ENCODE peak calls at places on chromosome 3, in ten cellular contexts. W is SJCRH30, X is heart left ventricle, Q is left ventricle myocardium inferior, D is right cardiac atrium, P is breast epithelium, B is SJSA1, N is Peyer's patch, K is SK-N-SH, G is body of pancreas. H is an unnamed sample. For H3K4me1, the result is how much of the 10 kb centered on the place peaks cover.

GRCh38 chr3:15778332-15778858 is 19.4 kb downstream of the ANKRD28 start:
- DNase-seq in N (no peak), B (no peak), P (no peak), W (no peak), D (no peak), G (no peak), Q (no peak), K (no peak), X (no peak), H (no peak)

GRCh38 chr3:96236499-96236898 is 577.9 kb upstream of the EPHA6 start:
- DNase-seq in B (no peak), N (no peak), D (no peak), G (no peak), K (no peak), X (no peak), Q (no peak), P (no peak), W (no peak), H (no peak)

GRCh38 chr3:140703496-140703895 is 25.6 kb downstream of the TRIM42 start:
- DNase-seq in G (no peak), B (no peak), D (no peak), K (no peak), W (no peak), X (no peak), P (no peak), Q (no peak), N (no peak), H (no peak)

GRCh38 chr3:11154036-11154952 is at the start of gene HRH1:
- DNase-seq in B (peak), G (no peak), P (no peak), K (peak), W (no peak), N (no peak), X (peak), Q (peak), D (peak), H (no peak)

GRCh38 chr3:195914648-195915473 is 6.5 kb upstream of the TNK2 start:
- DNase-seq in G (peak), Q (peak), K (peak), N (peak), X (peak), B (peak), W (peak), D (peak), P (peak), H (peak)

GRCh38 chr3:30684361-30684760 is 78.0 kb downstream of the TGFBR2 start:
- DNase-seq in K (no peak), X (no peak), D (no peak), P (no peak), W (no peak), N (no peak), Q (no peak), G (no peak), B (no peak), H (no peak)

GRCh38 chr3:185200639-185201038 is 47.8 kb upstream of the C3orf70 start:
- DNase-seq in K (no peak), Q (no peak), X (no peak), D (no peak), P (no peak), B (no peak), W (peak), N (no peak), G (no peak), H (no peak)

GRCh38 chr3:79125313-79125984 is 642.3 kb downstream of the ROBO1 start:
- DNase-seq in K (no peak), X (no peak), B (no peak), N (no peak), D (no peak), G (no peak), P (no peak), Q (no peak), W (no peak), H (no peak)

GRCh38 chr3:123048480-123049237 is 18.2 kb upstream of the PDIA5 start:
- DNase-seq in G (no peak), K (peak), B (no peak), X (no peak), P (no peak), N (no peak), Q (no peak), D (peak), W (no peak), H (no peak)

GRCh38 chr3:111541391-111541790 is 606 bp upstream of the CD96 start:
- DNase-seq in Q (no peak), N (no peak), W (no peak), P (no peak), G (no peak), K (no peak), D (no peak), B (no peak), X (no peak), H (no peak)

GRCh38 chr3:52333869-52334557 is 17.9 kb downstream of the DNAH1 start:
- DNase-seq in X (no peak), Q (no peak), N (no peak), D (no peak), B (no peak), G (no peak), K (no peak), P (no peak), W (no peak), H (no peak)

GRCh38 chr3:21654662-21655061 is 96.3 kb downstream of the ZNF385D start:
- DNase-seq in X (no peak), D (no peak), P (no peak), K (no peak), N (no peak), B (no peak), W (no peak), Q (no peak), G (no peak), H (no peak)

GRCh38 chr3:31652296-31652695 is 119.6 kb downstream of the STT3B start:
- DNase-seq in B (no peak), N (no peak), W (no peak), D (no peak), P (no peak), K (no peak), Q (no peak), G (no peak), X (no peak), H (no peak)

DNA sequence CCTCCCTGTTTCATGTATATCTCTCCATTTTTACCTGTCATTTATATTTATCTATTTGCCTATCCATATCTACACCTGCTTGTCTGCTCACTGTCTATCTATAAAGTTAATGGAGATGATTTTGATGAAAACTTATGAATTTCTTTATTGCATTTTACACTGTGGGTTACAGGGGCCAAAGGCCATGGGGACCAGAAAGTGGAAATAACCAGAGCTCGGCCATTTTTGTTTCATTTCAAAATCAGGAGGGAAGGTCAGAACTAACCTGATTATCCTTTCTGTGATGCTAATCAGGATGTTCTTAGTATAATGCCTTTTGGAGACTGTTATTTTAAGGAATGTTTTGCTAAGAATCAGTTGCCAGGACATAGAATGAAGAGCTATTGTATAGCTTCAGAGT is 147.2 kb downstream of the LPP start:
- DNase-seq in W (no peak), Q (no peak), G (no peak), K (no peak), B (no peak), D (no peak), X (no peak), P (no peak), N (no peak), H (no peak)
- H3K4me1 ChIP-seq in W (under half), Q (half or more), G (half or more), K (under half), B (under half), D (under half), X (under half), P (under half), N (under half), H (under half)

GRCh38 chr3:189641776-189642175 is 10.6 kb downstream of the TP63 start:
- DNase-seq in N (no peak), P (no peak), B (no peak), X (no peak), D (no peak), Q (no peak), G (no peak), K (no peak), W (no peak), H (no peak)

GRCh38 chr3:189652042-189652441 is 20.9 kb downstream of the TP63 start:
- DNase-seq in D (no peak), P (no peak), G (no peak), N (no peak), B (no peak), W (peak), K (peak), Q (no peak), X (no peak), H (no peak)

DNA sequence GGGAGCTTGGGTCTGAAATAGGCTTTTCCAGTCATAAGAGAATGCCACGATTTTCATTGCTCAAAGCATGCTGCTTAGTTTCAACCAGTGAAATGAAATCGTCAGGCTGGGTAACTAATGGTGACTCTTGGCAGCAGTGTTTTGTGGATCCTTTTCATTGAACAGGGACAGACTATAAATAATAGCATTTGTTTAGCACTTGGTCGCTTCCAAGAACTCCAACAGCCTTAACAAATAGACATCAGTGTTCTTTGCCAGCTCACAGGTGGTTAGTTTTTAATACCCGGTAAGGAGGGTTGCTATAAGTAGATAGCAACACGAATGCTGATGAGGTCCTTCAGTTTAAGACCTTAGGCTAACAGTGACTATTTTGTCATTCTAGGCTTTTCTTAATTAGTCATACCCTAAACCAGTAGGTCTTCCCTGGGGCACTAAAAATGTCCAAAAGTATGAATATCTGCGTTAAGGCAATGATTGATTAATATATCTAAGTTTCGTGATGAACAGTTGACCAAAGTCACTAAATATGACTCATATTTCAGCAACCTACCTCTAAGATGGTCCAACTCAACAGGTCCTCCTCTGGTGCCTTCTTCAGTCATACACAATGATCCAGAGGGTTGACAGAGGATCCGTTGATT is 15.8 kb downstream of the TP63 start:
- DNase-seq in W (no peak), N (no peak), G (no peak), Q (no peak), B (no peak), D (no peak), K (no peak), P (no peak), X (no peak), H (no peak)
- H3K27ac ChIP-seq in W (no peak), N (no peak), G (no peak), Q (no peak), B (no peak), D (no peak), K (no peak), P (no peak), X (no peak), H (no peak)

GRCh38 chr3:171439996-171440395 is 20.2 kb downstream of the TNIK start:
- DNase-seq in G (no peak), N (no peak), D (no peak), B (no peak), Q (no peak), W (no peak), K (no peak), P (no peak), X (no peak), H (no peak)

GRCh38 chr3:171443211-171443957 is 16.8 kb downstream of the TNIK start:
- DNase-seq in X (no peak), Q (no peak), P (no peak), N (no peak), W (no peak), K (no peak), G (no peak), D (no peak), B (no peak), H (no peak)

GRCh38 chr3:171442184-171442583 is 18.0 kb downstream of the TNIK start:
- DNase-seq in G (no peak), N (no peak), K (no peak), W (no peak), P (no peak), B (no peak), D (no peak), X (no peak), Q (no peak), H (no peak)

GRCh38 chr3:171444291-171444690 is 15.9 kb downstream of the TNIK start:
- DNase-seq in X (no peak), P (no peak), K (no peak), D (no peak), B (no peak), Q (no peak), G (no peak), W (no peak), N (no peak), H (no peak)

GRCh38 chr3:171441381-171441780 is 18.8 kb downstream of the TNIK start:
- DNase-seq in X (no peak), K (no peak), N (no peak), B (no peak), G (no peak), P (no peak), W (no peak), Q (no peak), D (no peak), H (no peak)
- H3K4me1 ChIP-seq in X (under half), K (under half), N (under half), B (under half), G (under half), P (under half), W (under half), Q (under half), D (under half), H (under half)

DNA sequence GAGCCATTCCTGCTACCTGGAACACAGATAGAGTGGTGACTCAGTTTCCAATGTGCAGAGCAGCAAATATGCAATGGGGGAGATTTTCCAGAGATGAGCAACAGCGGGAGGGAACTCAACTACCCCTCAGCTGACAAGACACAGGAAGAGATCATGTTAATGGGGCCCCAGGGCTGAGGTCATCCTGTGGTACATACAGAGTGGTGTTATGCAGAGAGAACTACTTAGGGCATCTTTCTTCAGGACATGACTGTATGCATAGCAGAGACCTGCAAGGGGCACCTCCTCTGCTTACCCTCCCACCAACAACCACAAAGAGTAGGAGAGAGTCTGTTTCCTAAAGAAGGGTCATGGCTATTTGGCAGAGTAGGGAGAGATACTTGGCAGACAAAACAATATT is 6.8 kb upstream of the TBC1D5 start:
- DNase-seq in Q (no peak), B (no peak), D (no peak), W (peak), N (peak), P (no peak), G (no peak), K (no peak), X (no peak), H (no peak)
- H3K27ac ChIP-seq in Q (no peak), B (no peak), D (no peak), W (no peak), N (no peak), P (no peak), G (no peak), K (no peak), X (no peak), H (no peak)

H was measured in lung.